ENCODE peak calls at places on chromosomes 2 and 18, in five cellular contexts. G is naive B cell, U is heart left ventricle, P is substantia nigra, Q is NCI-H524 treated with DMSO at 0.1 percent for 48 hours. R is an unnamed sample.

GRCh38 chr2:74577448-74577847 is 22.9 kb downstream of the DOK1 start:
- DNase-seq in U (no peak), G (no peak), Q (no peak), P (no peak), R (no peak)

GRCh38 chr2:159256159-159256558 is 30.3 kb downstream of the WDSUB1 start:
- DNase-seq in U (no peak), Q (no peak), G (no peak), P (no peak), R (no peak)

GRCh38 chr2:191386938-191387536 is 141.8 kb downstream of the MYO1B start:
- DNase-seq in P (no peak), U (no peak), Q (no peak), G (no peak), R (no peak)

GRCh38 chr2:218130822-218131221 is 5.0 kb downstream of the CXCR2 start:
- DNase-seq in G (no peak), U (no peak), Q (no peak), P (no peak), R (no peak)

GRCh38 chr18:62939433-62939832 is 224.1 kb downstream of the PHLPP1 start:
- DNase-seq in G (no peak), U (no peak), Q (no peak), P (no peak), R (no peak)

GRCh38 chr2:102753563-102754159 is 8.2 kb upstream of the TMEM182 start:
- DNase-seq in Q (no peak), P (no peak), U (no peak), G (peak), R (no peak)

GRCh38 chr2:195659114-195659513 is 2.1 kb downstream of the SLC39A10 start:
- DNase-seq in Q (no peak), P (no peak), G (peak), U (no peak), R (no peak)

GRCh38 chr2:28681216-28681981 is 70.2 kb upstream of the PPP1CB start:
- DNase-seq in P (no peak), Q (no peak), G (peak), U (no peak), R (peak)

GRCh38 chr2:239674101-239674980 is 273.5 kb upstream of the HDAC4 start:
- DNase-seq in P (no peak), Q (no peak), U (peak), G (no peak), R (no peak)

GRCh38 chr2:170361359-170361936 is 183.5 kb downstream of the MYO3B start:
- DNase-seq in G (peak), P (peak), Q (no peak), U (no peak), R (peak)

GRCh38 chr2:61432990-61433389 is 37.9 kb downstream of the USP34 start:
- DNase-seq in U (no peak), P (no peak), Q (no peak), G (no peak), R (peak)

GRCh38 chr2:239220363-239220762 is 180.5 kb downstream of the HDAC4 start:
- DNase-seq in G (no peak), U (no peak), P (no peak), Q (no peak), R (no peak)

GRCh38 chr2:99504844-99505584 is 15.2 kb upstream of the REV1 start:
- DNase-seq in G (no peak), P (no peak), Q (no peak), U (no peak), R (no peak)

GRCh38 chr2:166625670-166626069 is 131.6 kb upstream of the SCN7A start:
- DNase-seq in P (no peak), Q (no peak), U (no peak), G (no peak), R (no peak)

GRCh38 chr2:30759481-30759880 is 47.8 kb downstream of the CAPN13 start:
- DNase-seq in U (no peak), G (no peak), P (no peak), Q (no peak), R (peak)

GRCh38 chr18:26225022-26225693 is 1.1 kb upstream of the TAF4B start:
- DNase-seq in U (no peak), Q (no peak), G (no peak), P (no peak), R (no peak)

GRCh38 chr18:33440011-33440383 is 524 bp downstream of the CCDC178 start:
- DNase-seq in G (no peak), U (peak), Q (peak), P (no peak), R (peak)

GRCh38 chr2:12261993-12262680 is 454.6 kb upstream of the TRIB2 start:
- DNase-seq in Q (peak), U (no peak), P (no peak), G (no peak), R (no peak)

GRCh38 chr2:153232474-153232873 is 246.1 kb downstream of the RPRM start:
- DNase-seq in Q (no peak), G (no peak), U (no peak), P (no peak), R (no peak)

GRCh38 chr18:34121157-34121807 is 103.4 kb downstream of the NOL4 start:
- DNase-seq in P (no peak), Q (no peak), G (no peak), U (no peak), R (no peak)

GRCh38 chr2:197576631-197577030 is 60.8 kb downstream of the MOB4 start:
- DNase-seq in G (no peak), Q (no peak), U (no peak), P (no peak), R (no peak)